ENCODE peak calls at places on chromosomes 12 and 14, in ten cellular contexts. H is upper lobe of right lung; J is cardiac muscle cell; T is tibial artery; O is GM23338; Z is ovary; W is SJCRH30; V is endothelial cell of umbilical vein; E is CD4-positive, CD25-positive, alpha-beta regulatory T cell; Y is RWPE2. Q is an unnamed sample.

GRCh38 chr12:113259499-113259953 is 38.3 kb downstream of the TPCN1 start:
- DNase-seq in J (no peak), V (peak; percentile 26), E (no peak), H (no peak), Z (peak; percentile 85), W (peak; percentile 90), T (peak; percentile 94), O (peak; percentile 21), Y (no peak), Q (peak; percentile 86)

GRCh38 chr14:63563370-63564026 is 20.3 kb upstream of the PPP2R5E start:
- DNase-seq in O (no peak), H (no peak), T (no peak), J (no peak), W (no peak), Y (no peak), Z (no peak), E (no peak), V (peak; percentile 44), Q (peak; percentile 46)

GRCh38 chr14:104647467-104648063 is 41.9 kb upstream of the INF2 start:
- DNase-seq in O (no peak), V (no peak), H (no peak), Z (no peak), E (no peak), Y (no peak), W (no peak), J (no peak), T (peak; percentile 16), Q (no peak)

GRCh38 chr12:128712622-128713021 is 111.1 kb downstream of the SLC15A4 start:
- DNase-seq in Y (no peak), W (no peak), Z (no peak), O (no peak), E (no peak), H (no peak), V (no peak), T (no peak), J (no peak), Q (no peak)

GRCh38 chr12:96514328-96514727 is 25.0 kb downstream of the CFAP54 start:
- DNase-seq in T (no peak), Z (no peak), Y (no peak), V (no peak), J (no peak), E (no peak), O (no peak), H (no peak), W (no peak), Q (no peak)

GRCh38 chr14:103273145-103273846 is 60.7 kb upstream of the EIF5 start:
- DNase-seq in T (no peak), Y (no peak), Z (peak; percentile 56), V (no peak), W (no peak), H (no peak), J (no peak), E (no peak), O (peak; percentile 57), Q (no peak)

GRCh38 chr12:76143343-76144252 is 59.1 kb upstream of the NAP1L1 start:
- DNase-seq in J (peak; percentile 15), H (no peak), O (no peak), T (no peak), Y (no peak), Z (no peak), E (no peak), W (no peak), V (no peak), Q (no peak)

GRCh38 chr12:131943389-131943788 is 6.4 kb upstream of the EP400 start:
- DNase-seq in V (no peak), E (no peak), H (peak; percentile 34), J (no peak), Y (no peak), T (peak; percentile 29), Z (peak; percentile 27), O (no peak), W (no peak), Q (no peak)

DNA sequence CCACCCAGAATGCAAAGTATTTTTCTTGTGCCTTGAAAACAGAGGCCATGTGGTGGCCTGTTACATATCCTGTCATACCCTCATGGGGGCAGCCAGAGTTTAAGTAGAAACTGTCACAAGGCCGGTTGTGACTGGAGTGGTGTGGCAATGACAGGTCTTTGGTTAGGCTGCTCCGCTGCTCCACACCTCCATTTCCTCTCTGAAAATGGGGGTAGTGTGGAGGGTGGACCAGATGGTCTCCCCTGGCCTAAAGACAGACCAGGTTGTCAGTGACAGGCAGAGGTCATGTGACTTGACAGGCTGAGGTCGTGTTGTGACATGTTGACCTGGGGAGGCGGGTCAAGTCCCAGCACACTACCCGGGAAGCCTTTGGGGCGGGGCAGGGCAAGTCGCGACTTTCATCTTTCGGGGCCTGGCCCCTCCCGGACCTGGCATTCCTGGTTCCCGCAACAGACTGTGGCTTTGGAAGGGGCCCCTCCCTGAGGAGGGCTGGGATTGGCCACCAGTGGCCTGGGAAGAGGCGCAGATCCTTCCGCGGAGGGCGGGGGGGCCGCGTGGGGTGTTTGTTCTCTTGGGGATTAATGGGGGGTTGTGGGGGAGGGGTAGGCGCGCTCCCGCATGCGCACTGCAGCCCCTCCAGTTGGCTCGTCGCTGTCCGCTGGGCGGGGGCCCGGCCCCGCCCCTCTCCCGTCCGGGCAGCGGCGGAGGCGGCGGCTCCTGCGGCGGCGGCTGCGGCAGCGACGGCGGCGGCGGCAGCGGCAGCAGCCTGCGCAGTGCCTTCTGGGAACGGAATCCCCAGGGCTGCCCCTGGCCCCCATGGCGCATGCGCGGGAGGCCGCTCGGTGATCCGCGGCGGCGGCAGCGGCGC is at the start of gene MBD6:
- DNase-seq in O (peak; percentile 87), V (peak; percentile 89), T (peak; percentile 97), E (peak; percentile 89), W (peak; percentile 100), H (peak; percentile 98), Z (peak; percentile 98), Y (peak; percentile 95), J (peak; percentile 95), Q (peak; percentile 93)
- H3K4me1 ChIP-seq in O (peaks cover 43% of the 10 kb centered on the region), V (peaks cover 41% of the 10 kb centered on the region), T (peaks cover 71% of the 10 kb centered on the region), E (peaks cover 59% of the 10 kb centered on the region), W (peaks cover 43% of the 10 kb centered on the region), H (peaks cover 54% of the 10 kb centered on the region), Z (peaks cover 16% of the 10 kb centered on the region), Y (peaks cover 28% of the 10 kb centered on the region), J (peaks cover 37% of the 10 kb centered on the region), Q (peaks cover 17% of the 10 kb centered on the region)

DNA sequence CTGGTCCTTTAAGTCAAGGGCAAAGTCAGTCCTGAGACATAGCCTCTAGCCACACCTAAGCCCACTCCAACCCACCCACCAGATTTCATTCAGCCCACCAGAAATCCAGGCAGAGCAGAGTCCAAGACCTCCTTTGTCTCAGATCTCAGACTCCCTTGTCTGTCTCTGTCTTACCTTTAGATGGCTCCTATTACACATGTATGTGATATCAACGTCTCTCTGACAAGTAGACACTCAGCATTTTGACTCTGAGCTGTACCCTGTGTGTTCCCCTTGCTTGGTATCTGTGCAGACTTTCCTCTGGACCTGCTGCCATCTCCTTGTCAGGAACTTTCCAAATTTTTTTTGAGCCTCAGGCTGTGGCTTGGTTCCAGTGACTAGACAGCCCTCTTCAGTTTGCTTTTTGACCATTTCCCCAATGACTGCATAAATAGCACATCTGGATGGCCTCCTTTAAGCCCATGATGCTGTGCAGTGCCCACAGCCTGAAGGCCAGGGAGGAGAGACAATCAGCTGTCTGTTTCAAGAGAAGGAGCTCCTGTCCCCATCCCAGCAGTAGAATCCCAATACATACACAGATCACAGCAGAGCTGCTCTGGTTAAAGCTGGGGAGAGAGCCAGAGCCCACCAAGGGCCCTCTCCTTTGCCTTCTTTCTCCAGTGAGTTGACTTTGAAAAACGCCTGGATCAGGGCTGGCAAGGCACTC is 7.0 kb downstream of the POU6F1 start:
- DNase-seq in Y (no peak), V (no peak), T (no peak), H (no peak), J (no peak), W (no peak), E (no peak), O (no peak), Z (no peak), Q (no peak)
- H3K4me3 ChIP-seq in Y (no peak overlapping the region), V (no peak overlapping the region), T (no peak overlapping the region), H (no peak overlapping the region), J (no peak overlapping the region), W (no peak overlapping the region), E (no peak overlapping the region), O (no peak overlapping the region), Z (no peak overlapping the region), Q (no peak overlapping the region)

GRCh38 chr14:34362625-34363251 is 99.3 kb downstream of the SPTSSA start:
- DNase-seq in E (no peak), J (no peak), Y (no peak), Z (no peak), T (no peak), H (no peak), V (no peak), W (no peak), O (no peak), Q (no peak)

GRCh38 chr14:34363733-34364134 is 98.3 kb downstream of the SPTSSA start:
- DNase-seq in H (peak; percentile 69), Z (no peak), Y (no peak), E (no peak), O (no peak), T (no peak), V (no peak), W (no peak), J (no peak), Q (no peak)

GRCh38 chr14:34361504-34362011 is 100.5 kb downstream of the SPTSSA start:
- DNase-seq in J (no peak), Z (no peak), O (no peak), V (no peak), W (no peak), H (no peak), Y (no peak), T (no peak), E (no peak), Q (peak; percentile 17)

GRCh38 chr14:34365309-34365915 is 96.6 kb downstream of the SPTSSA start:
- DNase-seq in E (no peak), Y (no peak), J (peak; percentile 25), T (no peak), W (no peak), O (peak; percentile 15), Z (no peak), V (peak; percentile 12), H (no peak), Q (no peak)

GRCh38 chr14:34364201-34364600 is 97.8 kb downstream of the SPTSSA start:
- DNase-seq in Z (no peak), T (no peak), H (no peak), V (no peak), E (no peak), W (no peak), J (no peak), O (no peak), Y (no peak), Q (no peak)
- H3K4me1 ChIP-seq in Z (no peaks in the 10 kb centered on the region), T (peaks cover 6% of the 10 kb centered on the region), H (peaks cover 38% of the 10 kb centered on the region), V (no peaks in the 10 kb centered on the region), E (no peaks in the 10 kb centered on the region), W (peaks cover 16% of the 10 kb centered on the region), J (peaks cover 16% of the 10 kb centered on the region), O (no peaks in the 10 kb centered on the region), Y (peaks cover 39% of the 10 kb centered on the region), Q (peaks cover 20% of the 10 kb centered on the region)

GRCh38 chr14:77708749-77709148 is 846 bp downstream of the SLIRP start:
- DNase-seq in V (no peak), W (no peak), Z (no peak), J (no peak), O (no peak), Y (no peak), T (no peak), H (no peak), E (no peak), Q (no peak)

GRCh38 chr14:77707724-77708408 is at the start of the genes ALKBH1 and SLIRP:
- DNase-seq in Z (peak; percentile 89), T (peak; percentile 91), H (peak; percentile 91), W (peak; percentile 81), J (peak; percentile 92), Y (peak; percentile 89), V (peak; percentile 85), E (peak; percentile 84), O (peak; percentile 92), Q (peak; percentile 89)

GRCh38 chr14:77710364-77710763 is 2.5 kb downstream of the SLIRP start:
- DNase-seq in H (no peak), J (no peak), W (no peak), T (no peak), Z (no peak), E (no peak), V (no peak), Y (no peak), O (no peak), Q (no peak)

GRCh38 chr14:77707355-77707723 is 484 bp downstream of the ALKBH1 start:
- DNase-seq in T (no peak), J (no peak), E (no peak), W (peak; percentile 4), V (peak; percentile 49), Y (no peak), Z (no peak), O (peak; percentile 33), H (no peak), Q (peak; percentile 28)

DNA sequence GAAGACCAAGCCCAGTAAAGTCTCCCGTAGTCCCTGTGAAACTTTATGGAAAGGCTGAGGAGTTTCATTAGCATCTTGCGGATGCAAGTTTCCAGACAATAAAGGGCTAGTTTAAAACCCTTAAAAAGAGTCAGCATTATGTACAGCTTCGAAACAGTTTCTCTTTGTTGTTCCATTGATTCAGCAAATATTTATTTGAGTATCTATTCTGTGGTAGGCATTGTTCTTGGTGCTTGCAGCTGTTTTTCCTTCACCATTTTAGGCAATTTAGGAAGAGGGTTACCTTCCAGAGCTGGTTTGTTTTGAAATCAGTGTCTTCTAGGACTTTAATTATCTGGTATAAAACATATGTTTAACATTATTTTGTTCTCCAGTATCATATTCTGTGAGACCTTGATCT is 1.5 kb downstream of the SLIRP start:
- DNase-seq in Z (no peak), O (no peak), Y (no peak), E (no peak), H (no peak), J (no peak), V (no peak), T (no peak), W (no peak), Q (no peak)
- H3K4me3 ChIP-seq in Z (peak overlapping the region; percentile 83), O (peak overlapping the region; percentile 85), Y (peak overlapping the region; percentile 59), E (peak overlapping the region; percentile 96), H (no peak overlapping the region), J (peak overlapping the region; percentile 88), V (peak overlapping the region; percentile 98), T (no peak overlapping the region), W (peak overlapping the region; percentile 96), Q (peak overlapping the region; percentile 89)

Q was measured in BE2C.